ENCODE peak calls at places on chromosome 21, in eight cellular contexts. C is body of pancreas, L is HAP-1, Y is esophagus muscularis mucosa, J is BE2C, E is NT2/D1, X is osteoblast, F is psoas muscle. V is an unnamed sample.

GRCh38 chr21:43352568-43353281 is 74.2 kb downstream of the SIK1 start:
- DNase-seq in C (no peak), L (no peak), Y (no peak), J (peak; percentile 34), E (no peak), X (no peak), F (no peak), V (no peak)

GRCh38 chr21:43204638-43205037 is 35.8 kb downstream of the CRYAA start:
- DNase-seq in C (no peak), L (no peak), Y (no peak), J (no peak), E (no peak), X (no peak), F (no peak), V (no peak)

GRCh38 chr21:25837545-25838263 is 102.9 kb downstream of the GABPA start:
- DNase-seq in C (no peak), L (peak; percentile 37), Y (no peak), J (no peak), E (no peak), X (no peak), F (no peak), V (peak; percentile 67)

GRCh38 chr21:39538453-39539042 is 74.2 kb upstream of the B3GALT5 start:
- DNase-seq in C (no peak), L (no peak), Y (peak; percentile 53), J (no peak), E (no peak), X (no peak), F (no peak), V (no peak)

GRCh38 chr21:30194701-30195299 is 21.1 kb downstream of the CLDN8 start:
- DNase-seq in C (no peak), L (no peak), Y (no peak), J (peak; percentile 30), E (peak; percentile 83), X (no peak), F (no peak), V (peak; percentile 66)

GRCh38 chr21:39675595-39675994 is 62.9 kb downstream of the B3GALT5 start:
- DNase-seq in C (no peak), L (no peak), Y (no peak), J (no peak), E (no peak), X (no peak), F (no peak), V (no peak)

GRCh38 chr21:39966786-39967185 is 99.5 kb downstream of the PCP4 start:
- DNase-seq in C (no peak), L (no peak), Y (no peak), J (no peak), E (no peak), X (no peak), F (no peak), V (no peak)

GRCh38 chr21:17269760-17270159 is 243.1 kb upstream of the CXADR start:
- DNase-seq in C (no peak), L (no peak), Y (no peak), J (no peak), E (no peak), X (no peak), F (no peak), V (no peak)

GRCh38 chr21:16794944-16795343 is 717.9 kb upstream of the CXADR start:
- DNase-seq in C (no peak), L (no peak), Y (no peak), J (no peak), E (no peak), X (no peak), F (peak; percentile 26), V (peak; percentile 15)

GRCh38 chr21:25541042-25541441 is 66.2 kb downstream of the MRPL39 start:
- DNase-seq in C (no peak), L (no peak), Y (peak; percentile 64), J (no peak), E (no peak), X (no peak), F (no peak), V (no peak)

GRCh38 chr21:45383615-45384201 is 21.3 kb upstream of the COL18A1 start:
- DNase-seq in C (no peak), L (no peak), Y (no peak), J (peak; percentile 10), E (no peak), X (no peak), F (peak; percentile 10), V (no peak)
- H3K27me3 ChIP-seq in C (no peaks in the 10 kb centered on the region), L (no peaks in the 10 kb centered on the region), Y (no peaks in the 10 kb centered on the region), J (no peaks in the 10 kb centered on the region), E (peaks cover 48% of the 10 kb centered on the region), X (peaks cover 4% of the 10 kb centered on the region), F (peaks cover 14% of the 10 kb centered on the region), V (no peaks in the 10 kb centered on the region)

DNA sequence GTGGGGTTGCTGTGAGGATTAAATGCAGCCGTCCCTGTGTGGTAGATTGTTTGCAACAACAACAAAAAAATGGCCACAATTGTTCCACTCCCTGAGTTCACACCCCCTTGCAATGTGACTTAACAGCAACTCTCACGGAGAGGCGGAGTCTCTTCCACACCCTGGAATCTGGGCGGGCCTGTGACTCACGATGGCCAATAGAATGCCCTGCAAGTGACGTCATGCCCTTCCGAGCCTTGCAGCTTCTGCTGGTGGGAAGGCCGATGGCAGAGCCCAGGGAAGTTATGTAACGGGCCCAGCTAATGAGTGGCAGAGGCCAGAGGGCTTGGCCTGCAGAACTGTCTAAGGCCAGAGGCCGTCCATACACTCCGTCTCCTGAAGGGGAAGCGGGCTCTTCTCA is 87.9 kb downstream of the RIPK4 start:
- DNase-seq in C (peak; percentile 99), L (no peak), Y (no peak), J (peak; percentile 75), E (peak; percentile 99), X (peak; percentile 99), F (peak; percentile 85), V (peak; percentile 77)
- H3K4me1 ChIP-seq in C (peaks cover 59% of the 10 kb centered on the region), L (no peaks in the 10 kb centered on the region), Y (peaks cover 15% of the 10 kb centered on the region), J (no peaks in the 10 kb centered on the region), E (peaks cover 18% of the 10 kb centered on the region), X (peaks cover 12% of the 10 kb centered on the region), F (no peaks in the 10 kb centered on the region), V (peaks cover 8% of the 10 kb centered on the region)

DNA sequence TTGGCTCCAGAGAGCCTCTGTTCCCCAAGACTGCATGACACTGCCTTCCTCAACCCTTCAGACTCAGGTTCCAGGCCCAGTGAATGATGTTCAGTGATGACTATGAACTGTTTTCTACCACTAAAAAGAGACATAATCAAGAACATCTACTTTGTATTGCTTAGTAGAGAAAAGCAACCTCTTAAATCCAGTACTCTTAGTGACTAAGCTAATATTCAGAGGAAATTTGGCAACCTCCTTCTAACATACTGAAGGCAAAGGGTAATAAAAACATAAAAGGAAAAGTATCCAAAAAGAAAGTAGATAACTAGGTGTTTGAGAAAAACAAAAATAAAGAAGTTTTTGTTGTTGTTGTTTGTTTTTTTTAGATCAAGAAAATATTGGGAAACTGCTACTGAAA is 153.3 kb upstream of the RUNX1 start:
- DNase-seq in C (no peak), L (no peak), Y (no peak), J (no peak), E (no peak), X (no peak), F (no peak), V (no peak)
- H3K27me3 ChIP-seq in C (no peaks in the 10 kb centered on the region), L (no peaks in the 10 kb centered on the region), Y (peaks cover 10% of the 10 kb centered on the region), J (no peaks in the 10 kb centered on the region), E (no peaks in the 10 kb centered on the region), X (no peaks in the 10 kb centered on the region), F (no peaks in the 10 kb centered on the region), V (no peaks in the 10 kb centered on the region)

GRCh38 chr21:45906196-45906805 is 75.3 kb upstream of the COL6A1 start:
- DNase-seq in C (no peak), L (no peak), Y (no peak), J (no peak), E (no peak), X (no peak), F (no peak), V (no peak)

GRCh38 chr21:45909238-45909785 is 72.3 kb upstream of the COL6A1 start:
- DNase-seq in C (no peak), L (no peak), Y (no peak), J (no peak), E (no peak), X (no peak), F (peak; percentile 1), V (no peak)

GRCh38 chr21:45908536-45909237 is 72.9 kb upstream of the COL6A1 start:
- DNase-seq in C (no peak), L (no peak), Y (no peak), J (no peak), E (no peak), X (no peak), F (peak; percentile 4), V (no peak)

GRCh38 chr21:45905196-45905595 is 76.4 kb upstream of the COL6A1 start:
- DNase-seq in C (no peak), L (no peak), Y (no peak), J (no peak), E (no peak), X (no peak), F (no peak), V (no peak)

DNA sequence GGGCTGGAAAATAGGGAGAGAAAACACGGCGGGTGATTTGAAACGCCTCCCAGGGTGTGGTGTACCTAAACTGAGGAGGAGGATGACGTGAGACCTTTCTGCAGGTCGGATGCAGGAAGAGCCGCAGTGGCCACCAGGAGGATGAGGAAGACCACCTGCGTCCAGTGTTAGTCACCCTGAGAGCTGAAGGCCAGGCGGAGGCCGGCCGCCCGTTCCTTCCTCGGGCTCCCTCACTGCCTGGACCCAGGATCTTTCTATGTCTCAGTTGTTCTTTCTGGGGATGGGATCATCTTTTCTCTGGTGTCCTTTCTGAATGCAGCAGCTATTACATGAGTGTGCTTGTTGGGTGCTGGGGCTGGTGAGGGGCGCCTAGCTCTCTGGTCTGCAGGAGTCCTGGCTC is 74.7 kb upstream of the COL6A1 start:
- DNase-seq in C (no peak), L (no peak), Y (no peak), J (no peak), E (no peak), X (no peak), F (no peak), V (no peak)
- H3K4me1 ChIP-seq in C (no peaks in the 10 kb centered on the region), L (no peaks in the 10 kb centered on the region), Y (peaks cover 18% of the 10 kb centered on the region), J (peaks cover 6% of the 10 kb centered on the region), E (peaks cover 3% of the 10 kb centered on the region), X (no peaks in the 10 kb centered on the region), F (no peaks in the 10 kb centered on the region), V (peaks cover 4% of the 10 kb centered on the region)

GRCh38 chr21:32103361-32103760 is 175.5 kb downstream of the MIS18A start:
- DNase-seq in C (no peak), L (no peak), Y (no peak), J (no peak), E (no peak), X (no peak), F (no peak), V (no peak)
- H3K27me3 ChIP-seq in C (no peaks in the 10 kb centered on the region), L (no peaks in the 10 kb centered on the region), Y (no peaks in the 10 kb centered on the region), J (no peaks in the 10 kb centered on the region), E (no peaks in the 10 kb centered on the region), X (no peaks in the 10 kb centered on the region), F (peaks cover 1% of the 10 kb centered on the region), V (no peaks in the 10 kb centered on the region)

GRCh38 chr21:37450385-37451044 is 83.9 kb downstream of the DYRK1A start:
- DNase-seq in C (no peak), L (no peak), Y (no peak), J (no peak), E (no peak), X (peak; percentile 29), F (no peak), V (no peak)
- H3K4me1 ChIP-seq in C (peaks cover 43% of the 10 kb centered on the region), L (peaks cover 4% of the 10 kb centered on the region), Y (peaks cover 85% of the 10 kb centered on the region), J (peaks cover 23% of the 10 kb centered on the region), E (peaks cover 8% of the 10 kb centered on the region), X (peaks cover 49% of the 10 kb centered on the region), F (peaks cover 86% of the 10 kb centered on the region), V (peaks cover 40% of the 10 kb centered on the region)